ENCODE peak calls at places on chromosomes 4 and X, in four cellular contexts. P is breast epithelium, D is uterus, J is adrenal gland. I is an unnamed sample. For H3K27me3, the result is how much of the 10 kb centered on the place peaks cover.

GRCh38 chr4:102684605-102685052 is 76.1 kb downstream of the MANBA start:
- DNase-seq in P (no peak), D (no peak), J (no peak), I (no peak)

GRCh38 chrX:68060506-68061205 is 372.6 kb downstream of the OPHN1 start:
- DNase-seq in P (no peak), D (no peak), J (peak), I (no peak)

GRCh38 chrX:151987108-151987507 is 12.6 kb upstream of the GABRE start:
- DNase-seq in P (no peak), D (no peak), J (no peak), I (no peak)

GRCh38 chrX:104419211-104419610 is 146.8 kb upstream of the IL1RAPL2 start:
- DNase-seq in P (peak), D (no peak), J (no peak), I (no peak)

GRCh38 chrX:3440981-3441380 is 94.5 kb upstream of the MXRA5 start:
- DNase-seq in P (no peak), D (no peak), J (no peak), I (no peak)

GRCh38 chr4:183436417-183436816 is 8.0 kb upstream of the CDKN2AIP start:
- DNase-seq in P (no peak), D (no peak), J (no peak), I (no peak)

GRCh38 chr4:114597410-114598115 is 1.0 kb upstream of the UGT8 start:
- DNase-seq in P (peak), D (no peak), J (no peak), I (no peak)

GRCh38 chr4:9989918-9990635 is 31.2 kb downstream of the SLC2A9 start:
- DNase-seq in P (no peak), D (no peak), J (no peak), I (no peak)

GRCh38 chr4:158912390-158913175 is 143.8 kb downstream of the FNIP2 start:
- DNase-seq in P (no peak), D (no peak), J (no peak), I (no peak)

GRCh38 chr4:71827811-71828210 is 43.9 kb upstream of the GC start:
- DNase-seq in P (no peak), D (no peak), J (no peak), I (no peak)

GRCh38 chrX:153836921-153837320 is 6.6 kb upstream of the PDZD4 start:
- DNase-seq in P (no peak), D (no peak), J (no peak), I (no peak)

GRCh38 chr4:157514711-157515110 is 294.2 kb downstream of the GRIA2 start:
- DNase-seq in P (no peak), D (no peak), J (no peak), I (no peak)

GRCh38 chr4:23070848-23071570 is 378.3 kb downstream of the GBA3 start:
- DNase-seq in P (no peak), D (no peak), J (no peak), I (no peak)

GRCh38 chr4:2402053-2402452 is 16.4 kb downstream of the ZFYVE28 start:
- DNase-seq in P (peak), D (peak), J (peak), I (no peak)

GRCh38 chrX:69153060-69153730 is 12.1 kb downstream of the PJA1 start:
- DNase-seq in P (no peak), D (peak), J (peak), I (no peak)

GRCh38 chr4:82811838-82812672 is 13.5 kb upstream of the SCD5 start:
- DNase-seq in P (no peak), D (no peak), J (no peak), I (no peak)

GRCh38 chrX:20205927-20206708 is 60.6 kb downstream of the RPS6KA3 start:
- DNase-seq in P (no peak), D (no peak), J (no peak), I (no peak)

GRCh38 chr4:185559913-185560281 is 24.6 kb upstream of the PDLIM3 start:
- DNase-seq in P (peak), D (peak), J (no peak), I (peak)

GRCh38 chr4:185726931-185727330 is 85.1 kb downstream of the SORBS2 start:
- DNase-seq in P (no peak), D (no peak), J (peak), I (no peak)

GRCh38 chr4:66048861-66049260 is 378.6 kb upstream of the EPHA5 start:
- DNase-seq in P (no peak), D (no peak), J (no peak), I (no peak)

GRCh38 chr4:117096462-117096861 is 11.1 kb upstream of the TRAM1L1 start:
- DNase-seq in P (no peak), D (no peak), J (no peak), I (no peak)

GRCh38 chrX:25018682-25019081 is 2.9 kb upstream of the ARX start:
- DNase-seq in P (no peak), D (no peak), J (no peak), I (no peak)

GRCh38 chrX:25022499-25023325 is 6.9 kb upstream of the ARX start:
- DNase-seq in P (no peak), D (no peak), J (no peak), I (no peak)

GRCh38 chrX:25020391-25021131 is 4.8 kb upstream of the ARX start:
- DNase-seq in P (no peak), D (no peak), J (no peak), I (no peak)

GRCh38 chrX:25019707-25020390 is 4.1 kb upstream of the ARX start:
- DNase-seq in P (no peak), D (no peak), J (no peak), I (no peak)

DNA sequence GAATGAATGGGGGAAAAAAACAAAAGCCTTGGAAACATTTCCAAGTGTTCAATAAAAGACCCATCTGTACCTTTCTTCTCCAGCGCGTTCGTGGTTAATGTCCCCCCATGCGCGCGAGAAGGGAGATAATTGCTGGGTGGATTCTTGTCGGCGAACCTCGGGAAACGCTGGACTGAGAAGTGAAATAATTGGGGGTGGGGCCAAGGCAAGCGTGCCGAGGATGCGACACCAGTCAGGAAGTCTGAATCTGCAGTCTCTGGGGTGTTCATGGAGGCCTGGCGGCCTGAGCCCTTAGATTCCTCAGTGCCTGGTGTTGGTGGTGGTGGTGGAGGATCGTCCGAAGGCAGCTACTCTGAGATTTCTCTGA is 5.3 kb upstream of the ARX start:
- DNase-seq in P (no peak), D (no peak), J (no peak), I (no peak)
- H3K4me3 ChIP-seq in P (peak), D (no peak), J (no peak), I (no peak)

GRCh38 chr4:153060191-153060590 is 124.1 kb downstream of the FHDC1 start:
- DNase-seq in P (no peak), D (no peak), J (no peak), I (no peak)
- H3K27me3 ChIP-seq in P (under half), D (under half), J (under half), I (under half)

GRCh38 chrX:21725916-21726315 is 32.0 kb downstream of the SMPX start:
- DNase-seq in P (no peak), D (no peak), J (no peak), I (no peak)

GRCh38 chrX:21723097-21723496 is 34.8 kb downstream of the SMPX start:
- DNase-seq in P (no peak), D (no peak), J (no peak), I (no peak)

GRCh38 chrX:21723814-21724213 is 34.1 kb downstream of the SMPX start:
- DNase-seq in P (no peak), D (no peak), J (no peak), I (no peak)

GRCh38 chrX:21728276-21728968 is 29.5 kb downstream of the SMPX start:
- DNase-seq in P (no peak), D (no peak), J (no peak), I (no peak)

GRCh38 chrX:21725498-21725897 is 32.4 kb downstream of the SMPX start:
- DNase-seq in P (no peak), D (no peak), J (peak), I (no peak)
- TF ChIP-seq CTCF in P (no peak), D (no peak), J (peak), I (no peak)

GRCh38 chr4:123649644-123650356 is 253.2 kb downstream of the SPRY1 start:
- DNase-seq in P (peak), D (peak), J (no peak), I (no peak)
- H3K4me3 ChIP-seq in P (peak), D (no peak), J (no peak), I (no peak)

GRCh38 chr4:168795346-168795745 is 214.7 kb downstream of the CBR4 start:
- DNase-seq in P (no peak), D (no peak), J (no peak), I (no peak)
- H3K27me3 ChIP-seq in P (under half), D (under half), J (under half), I (under half)

DNA sequence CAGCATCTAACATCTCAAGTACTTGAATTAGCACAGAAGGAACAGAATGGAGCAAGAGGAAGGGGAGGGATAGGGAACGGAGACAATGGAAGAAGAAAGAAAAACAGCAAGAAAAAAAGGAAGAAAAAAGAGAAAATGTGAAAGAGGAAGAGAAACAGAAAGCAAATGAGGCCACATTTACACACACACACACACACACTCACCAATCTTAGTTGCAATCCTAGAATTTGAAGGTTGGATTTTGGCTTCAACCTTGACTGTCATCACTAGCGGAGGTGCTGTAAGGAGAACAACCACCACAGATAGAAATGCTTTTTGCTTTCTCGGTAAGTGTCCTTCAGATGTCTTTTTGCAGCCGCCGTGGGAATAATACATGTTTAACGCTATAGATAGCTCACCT is 327.1 kb upstream of the NWD2 start:
- DNase-seq in P (no peak), D (no peak), J (no peak), I (no peak)
- TF ChIP-seq CTCF in P (no peak), D (no peak), J (no peak), I (no peak)

GRCh38 chrX:77446029-77446585 is 1.1 kb upstream of the FGF16 start:
- DNase-seq in P (no peak), D (no peak), J (no peak), I (no peak)

GRCh38 chrX:77444075-77444474 is 3.1 kb upstream of the FGF16 start:
- DNase-seq in P (no peak), D (no peak), J (no peak), I (no peak)

GRCh38 chrX:77441479-77441878 is 5.7 kb upstream of the FGF16 start:
- DNase-seq in P (no peak), D (no peak), J (no peak), I (no peak)

GRCh38 chrX:77440310-77440709 is 6.9 kb upstream of the FGF16 start:
- DNase-seq in P (no peak), D (no peak), J (no peak), I (no peak)

GRCh38 chrX:77442728-77443127 is 4.5 kb upstream of the FGF16 start:
- DNase-seq in P (no peak), D (no peak), J (peak), I (no peak)
- H3K4me3 ChIP-seq in P (no peak), D (no peak), J (no peak), I (no peak)

GRCh38 chr4:144645621-144646522 is at the start of gene HHIP:
- DNase-seq in P (no peak), D (peak), J (no peak), I (peak)
- H3K27me3 ChIP-seq in P (under half), D (under half), J (under half), I (under half)

DNA sequence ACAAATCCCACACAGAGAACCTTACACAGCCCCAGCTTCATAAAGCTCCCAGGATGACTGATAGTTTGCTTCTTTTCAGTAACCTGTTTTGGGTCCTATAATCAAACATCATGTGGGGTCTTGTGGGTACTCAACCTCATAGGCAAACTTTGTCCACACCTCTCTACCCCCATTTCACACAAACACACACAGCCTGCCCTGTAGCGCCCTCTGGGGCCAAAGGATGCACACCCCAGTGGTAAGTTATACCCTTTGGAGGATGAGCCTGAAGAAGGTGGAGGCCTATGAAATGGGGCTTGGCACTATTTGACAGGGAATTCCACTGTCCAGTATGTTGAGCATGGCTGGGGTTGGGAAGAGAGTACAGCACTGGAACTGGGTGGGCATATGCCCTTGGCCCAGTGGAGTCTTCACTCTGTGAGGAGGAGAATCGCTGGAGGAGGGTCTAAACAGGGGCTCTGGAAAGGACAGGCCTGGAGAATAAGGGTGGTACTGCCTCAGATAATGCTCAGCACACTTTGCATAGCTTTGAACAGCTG is 30.5 kb upstream of the COL25A1 start:
- DNase-seq in P (no peak), D (no peak), J (no peak), I (no peak)
- TF ChIP-seq CTCF in P (no peak), D (no peak), J (no peak), I (no peak)

GRCh38 chrX:100976211-100976610 is 6.7 kb downstream of the ARL13A start:
- DNase-seq in P (no peak), D (no peak), J (no peak), I (no peak)
- H3K4me3 ChIP-seq in P (no peak), D (no peak), J (no peak), I (no peak)